ENCODE peak calls at places on chromosomes 4 and X, in four cellular contexts. C, L, V and Q are unnamed samples.

GRCh38 chr4:3657917-3658913 is 108.0 kb upstream of the ADRA2C start:
- DNase-seq in L (no peak), C (no peak), V (peak), Q (no peak)

GRCh38 chr4:159012381-159012780 is 90.5 kb upstream of the RAPGEF2 start:
- DNase-seq in V (peak), L (no peak), C (no peak), Q (no peak)

GRCh38 chr4:11535333-11535732 is 106.6 kb upstream of the HS3ST1 start:
- DNase-seq in C (peak), L (no peak), V (no peak), Q (no peak)

GRCh38 chr4:187174749-187175148 is 451.1 kb upstream of the FAT1 start:
- DNase-seq in V (no peak), C (no peak), L (no peak), Q (no peak)

GRCh38 chrX:15334561-15334960 is 762 bp downstream of the PIGA start:
- DNase-seq in V (peak), L (no peak), C (no peak), Q (no peak)

GRCh38 chrX:28966335-28966734 is 379.1 kb downstream of the IL1RAPL1 start:
- DNase-seq in V (no peak), C (no peak), L (peak), Q (peak)

GRCh38 chr4:127965062-127965802 is at the start of the genes ABHD18 and MFSD8:
- DNase-seq in V (peak), C (peak), L (peak), Q (peak)

GRCh38 chrX:72094894-72095293 is 36.8 kb downstream of the RTL5 start:
- DNase-seq in L (peak), V (no peak), C (peak), Q (peak)

GRCh38 chrX:38816158-38816557 is 14.9 kb downstream of the MID1IP1 start:
- DNase-seq in L (no peak), C (no peak), V (no peak), Q (no peak)

GRCh38 chr4:73984736-73985527 is 3.1 kb downstream of the PPBP start:
- DNase-seq in C (no peak), V (peak), L (no peak), Q (no peak)

GRCh38 chr4:35695401-35695800 is 548.9 kb downstream of the ARAP2 start:
- DNase-seq in L (no peak), V (no peak), C (peak), Q (no peak)

GRCh38 chr4:163603246-163603645 is 108.8 kb downstream of the TMA16 start:
- DNase-seq in V (no peak), C (no peak), L (no peak), Q (no peak)

GRCh38 chr4:23811045-23811620 is 78.7 kb downstream of the PPARGC1A start:
- DNase-seq in C (no peak), V (no peak), L (no peak), Q (no peak)

GRCh38 chrX:69082055-69082752 is 83.0 kb downstream of the PJA1 start:
- DNase-seq in V (no peak), C (no peak), L (no peak), Q (no peak)

GRCh38 chrX:9765737-9766098 is at the start of gene GPR143:
- DNase-seq in V (no peak), L (no peak), C (peak), Q (no peak)

GRCh38 chr4:173333658-173334084 is 487 bp downstream of the HMGB2 start:
- DNase-seq in L (no peak), C (peak), V (peak), Q (peak)

GRCh38 chr4:140982613-140983340 is 150.5 kb downstream of the RNF150 start:
- DNase-seq in C (no peak), L (no peak), V (no peak), Q (no peak)

GRCh38 chr4:15352508-15352907 is 75.3 kb upstream of the C1QTNF7 start:
- DNase-seq in V (peak), L (no peak), C (no peak), Q (no peak)

GRCh38 chrX:10025742-10026493 is 58.8 kb downstream of the CLDN34 start:
- DNase-seq in L (no peak), C (no peak), V (no peak), Q (no peak)

GRCh38 chr4:110472583-110473329 is 3.2 kb upstream of the ENPEP start:
- DNase-seq in V (no peak), L (no peak), C (peak), Q (no peak)

GRCh38 chrX:153608821-153609220 is 9.9 kb upstream of the CCNQ start:
- DNase-seq in L (no peak), V (peak), C (no peak), Q (no peak)

GRCh38 chr4:177229331-177229730 is 80.3 kb upstream of the NEIL3 start:
- DNase-seq in V (peak), C (no peak), L (peak), Q (no peak)

GRCh38 chrX:136168929-136169735 is 21.8 kb downstream of the FHL1 start:
- DNase-seq in L (peak), V (peak), C (peak), Q (no peak)

GRCh38 chr4:74267998-74268606 is 40.2 kb upstream of the EPGN start:
- DNase-seq in C (no peak), L (peak), V (peak), Q (peak)

GRCh38 chrX:66638591-66639500 is at the start of gene EDA2R:
- DNase-seq in C (peak), V (peak), L (peak), Q (peak)

GRCh38 chr4:186772936-186773335 is 49.3 kb upstream of the FAT1 start:
- DNase-seq in C (no peak), V (no peak), L (no peak), Q (no peak)

GRCh38 chr4:182280439-182281111 is 37.4 kb downstream of the TENM3 start:
- DNase-seq in L (no peak), V (no peak), C (no peak), Q (no peak)

GRCh38 chrX:24208494-24209240 is 59.1 kb downstream of the ZFX start:
- DNase-seq in L (no peak), C (no peak), V (no peak), Q (no peak)

GRCh38 chr4:136392576-136392975 is 1139.7 kb downstream of the PCDH18 start:
- DNase-seq in V (no peak), C (no peak), L (peak), Q (no peak)

GRCh38 chr4:153409924-153410501 is 56.1 kb upstream of the TMEM131L start:
- DNase-seq in V (no peak), C (peak), L (peak), Q (no peak)

GRCh38 chrX:1516596-1517104 is 20.3 kb downstream of the P2RY8 start:
- DNase-seq in V (no peak), L (no peak), C (no peak), Q (no peak)

GRCh38 chrX:28988246-28988645 is 401.0 kb downstream of the IL1RAPL1 start:
- DNase-seq in L (no peak), C (no peak), V (no peak), Q (no peak)

GRCh38 chrX:106894978-106895452 is 8.1 kb downstream of the RIPPLY1 start:
- DNase-seq in L (peak), V (peak), C (no peak), Q (no peak)

GRCh38 chr4:139550724-139551429 is 5.1 kb downstream of the SETD7 start:
- DNase-seq in C (peak), L (peak), V (peak), Q (no peak)

GRCh38 chrX:68648960-68649359 is 1.5 kb downstream of the STARD8 start:
- DNase-seq in C (peak), V (peak), L (no peak), Q (no peak)

GRCh38 chr4:81786770-81787169 is 315.1 kb upstream of the RASGEF1B start:
- DNase-seq in V (no peak), L (no peak), C (no peak), Q (no peak)
- H2AFZ ChIP-seq in V (no peak), L (no peak), C (peak), Q (no peak)

GRCh38 chr4:183636488-183636887 is 22.5 kb downstream of the RWDD4 start:
- DNase-seq in V (no peak), L (peak), C (no peak), Q (no peak)

GRCh38 chr4:183637461-183637860 is 21.5 kb downstream of the RWDD4 start:
- DNase-seq in L (peak), V (peak), C (no peak), Q (no peak)

GRCh38 chr4:183636923-183637322 is 22.1 kb downstream of the RWDD4 start:
- DNase-seq in V (peak), L (peak), C (no peak), Q (no peak)

GRCh38 chr4:183638436-183638835 is 20.5 kb downstream of the RWDD4 start:
- DNase-seq in C (no peak), V (peak), L (no peak), Q (no peak)

DNA sequence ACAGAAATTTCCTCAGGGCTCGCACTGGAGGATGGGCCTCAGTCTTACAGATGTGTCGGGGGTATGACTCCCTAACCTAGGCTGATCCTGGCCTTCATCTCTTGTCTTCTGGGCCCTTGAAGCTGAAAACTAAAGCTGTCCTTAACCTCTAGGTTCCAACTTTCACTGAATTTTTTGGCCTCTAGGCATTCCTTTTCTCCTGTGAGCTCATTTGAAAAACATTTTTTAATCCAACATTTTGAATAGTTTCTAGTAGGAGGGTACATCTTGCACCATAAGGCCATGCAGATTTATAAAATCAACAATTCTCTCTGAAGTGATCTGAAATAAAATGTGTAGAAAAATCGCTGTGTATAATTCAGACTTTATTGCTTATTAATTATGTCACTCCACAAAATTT is 19.7 kb downstream of the RWDD4 start:
- DNase-seq in C (no peak), V (peak), L (no peak), Q (no peak)
- H3K27ac ChIP-seq in C (no peak), V (peak), L (no peak), Q (no peak)

GRCh38 chr4:39125600-39125985 is 56.7 kb upstream of the WDR19 start:
- DNase-seq in L (no peak), C (no peak), V (no peak), Q (no peak)

GRCh38 chr4:39126256-39127095 is 55.9 kb upstream of the WDR19 start:
- DNase-seq in V (no peak), L (no peak), C (no peak), Q (no peak)

GRCh38 chr4:39120418-39120817 is 58.4 kb downstream of the KLHL5 start:
- DNase-seq in C (no peak), V (no peak), L (no peak), Q (no peak)

DNA sequence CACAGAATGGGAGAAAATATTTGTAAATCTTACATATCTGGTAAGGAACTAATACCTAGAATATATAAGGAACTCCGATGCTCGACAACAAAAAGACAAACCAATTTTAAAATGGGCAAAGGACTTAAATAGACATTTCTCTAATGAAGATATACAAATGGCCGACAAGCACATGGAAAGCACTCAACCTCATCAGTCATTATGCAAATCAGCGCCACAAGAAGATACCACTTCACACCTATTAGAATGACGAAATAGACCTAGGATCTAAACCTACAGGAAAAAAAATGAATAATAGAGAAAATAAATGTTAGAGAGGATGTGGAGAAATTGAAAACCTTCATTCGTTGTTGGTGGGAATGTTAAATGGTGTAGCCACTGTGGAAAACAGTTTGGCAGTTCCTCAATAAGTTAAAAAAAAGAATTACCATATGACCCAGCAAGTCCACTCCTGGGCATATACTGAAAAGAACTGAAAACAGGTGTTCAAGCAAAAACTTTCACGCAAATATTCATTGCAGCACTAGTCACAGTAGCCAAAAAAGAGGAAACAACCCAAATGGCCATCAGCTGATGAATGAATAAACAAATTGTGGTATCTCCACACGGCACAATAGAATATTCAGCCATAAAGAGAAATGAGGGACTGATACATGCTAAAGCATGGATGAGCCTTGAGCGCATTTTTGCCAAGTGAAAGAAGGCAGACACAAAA is 57.3 kb upstream of the WDR19 start:
- DNase-seq in V (no peak), C (no peak), L (no peak), Q (no peak)
- H3K4me2 ChIP-seq in V (no peak), C (no peak), L (no peak), Q (no peak)

GRCh38 chr4:8121236-8122015 is 37.2 kb downstream of the ABLIM2 start:
- DNase-seq in V (no peak), C (no peak), L (no peak), Q (no peak)

GRCh38 chr4:8119877-8120276 is 38.7 kb downstream of the ABLIM2 start:
- DNase-seq in L (no peak), C (no peak), V (no peak), Q (no peak)

GRCh38 chr4:8118531-8118930 is 40.1 kb downstream of the ABLIM2 start:
- DNase-seq in V (no peak), C (no peak), L (no peak), Q (no peak)

GRCh38 chr4:8122746-8123145 is 35.9 kb downstream of the ABLIM2 start:
- DNase-seq in L (no peak), V (no peak), C (no peak), Q (no peak)

DNA sequence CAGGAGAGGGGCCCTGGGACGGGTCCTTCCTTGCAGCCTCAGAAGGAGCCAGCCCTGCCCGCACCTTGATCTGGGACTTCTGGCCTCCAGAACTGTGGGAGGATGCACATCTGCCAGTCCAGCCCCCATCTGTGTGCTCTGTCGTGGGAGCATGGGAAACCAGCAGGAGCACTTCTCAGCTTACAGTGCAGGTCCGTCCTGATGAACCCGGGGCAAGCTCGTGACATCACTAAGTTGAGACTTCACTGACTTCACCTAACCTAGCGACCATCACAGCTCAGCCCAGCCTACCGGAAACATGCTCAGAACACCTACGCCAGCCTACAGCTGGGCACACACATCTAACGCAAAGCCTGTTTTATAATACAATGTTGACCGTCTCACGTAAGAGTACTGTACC is 38.1 kb downstream of the ABLIM2 start:
- DNase-seq in C (no peak), L (no peak), V (no peak), Q (no peak)
- H2AFZ ChIP-seq in C (no peak), L (no peak), V (no peak), Q (no peak)

DNA sequence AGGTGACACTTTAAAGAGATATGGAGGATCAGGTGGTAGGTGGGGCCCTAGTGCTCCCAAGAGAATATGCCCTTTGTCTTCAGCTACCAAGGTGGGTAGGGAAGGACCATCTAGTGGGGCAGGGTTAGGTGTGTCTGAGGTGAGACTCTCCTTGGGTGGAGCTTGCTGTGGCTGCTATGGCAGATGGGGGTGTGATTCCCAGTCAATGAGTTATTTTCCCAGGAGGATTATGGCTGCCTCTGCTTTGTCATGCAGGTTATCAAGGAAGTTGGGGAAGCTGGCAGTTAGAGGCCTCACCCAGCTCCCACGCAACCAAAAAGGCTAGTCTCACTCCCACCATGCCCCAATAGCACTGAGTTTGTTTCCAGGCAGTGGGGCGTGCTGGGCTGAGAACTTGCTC is 18.0 kb upstream of the SPIN2A start:
- DNase-seq in V (no peak), C (no peak), L (no peak), Q (no peak)
- H3K27ac ChIP-seq in V (no peak), C (no peak), L (no peak), Q (no peak)

DNA sequence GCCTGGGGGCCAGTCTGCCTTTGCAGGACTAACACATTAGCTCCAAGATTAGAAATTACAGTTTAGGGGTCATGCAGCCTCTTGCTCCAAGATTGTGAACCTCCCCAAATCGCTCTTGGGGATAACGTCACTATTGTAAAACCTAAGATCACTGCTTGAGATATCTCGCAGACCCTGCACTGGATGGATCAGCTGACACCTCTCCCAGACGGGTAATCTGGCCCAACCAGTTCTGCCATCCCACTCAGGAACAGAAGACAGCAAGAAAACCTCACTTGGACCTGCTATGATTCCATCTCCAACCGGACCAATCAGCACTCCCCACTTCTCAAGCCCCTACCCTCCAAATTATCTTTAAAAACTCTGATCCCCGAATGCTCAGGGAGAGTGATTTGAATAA is 431.2 kb downstream of the GPM6A start:
- DNase-seq in V (no peak), L (no peak), C (no peak), Q (no peak)
- H3K4me2 ChIP-seq in V (no peak), L (no peak), C (no peak), Q (no peak)

DNA sequence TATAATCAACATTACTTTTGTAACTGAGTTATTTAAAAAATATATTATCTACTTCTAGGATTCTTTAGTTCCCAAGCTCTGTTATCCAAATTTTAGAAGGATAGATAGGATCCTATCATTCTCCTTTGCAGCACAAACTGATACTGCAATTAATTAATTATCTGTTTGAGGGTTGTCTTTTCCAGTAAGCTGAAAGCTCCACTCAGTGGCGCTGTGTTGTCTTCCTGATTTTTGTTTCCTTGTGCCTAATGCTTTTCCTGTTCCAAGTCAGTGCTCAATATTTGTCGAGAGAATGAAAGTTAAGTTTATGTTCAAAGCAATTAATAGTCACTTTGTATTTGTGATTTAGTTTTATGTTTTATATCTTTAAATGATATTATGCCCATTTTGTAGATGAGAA is 107.4 kb upstream of the ANK2 start:
- DNase-seq in C (no peak), V (peak), L (no peak), Q (no peak)
- H2AFZ ChIP-seq in C (no peak), V (no peak), L (no peak), Q (no peak)

GRCh38 chrX:74521961-74522833 is 92.2 kb downstream of the RLIM start:
- DNase-seq in V (peak), C (no peak), L (no peak), Q (no peak)
- H3K27ac ChIP-seq in V (peak), C (no peak), L (no peak), Q (no peak)

GRCh38 chr4:146949559-146949958 is 3.9 kb upstream of the TTC29 start:
- DNase-seq in L (no peak), C (peak), V (no peak), Q (no peak)

GRCh38 chr4:146945556-146946374 is at the start of gene TTC29:
- DNase-seq in V (peak), C (peak), L (peak), Q (peak)

GRCh38 chr4:146943691-146944375 is 1.8 kb downstream of the TTC29 start:
- DNase-seq in C (no peak), L (no peak), V (no peak), Q (no peak)
- H3K4me2 ChIP-seq in C (no peak), L (no peak), V (no peak), Q (no peak)